ENCODE peak calls at places on chromosomes 13 and 19, in five cellular contexts. W is A549, T is GM12878, M is K562, P is SK-N-SH. R is an unnamed sample.

GRCh38 chr13:28819748-28820098 is 416 bp upstream of the MTUS2 start:
- DNase-seq in W (peak), T (no peak), M (peak), P (peak), R (peak)

GRCh38 chr13:110478405-110479214 is 82.9 kb downstream of the RAB20 start:
- DNase-seq in W (no peak), T (no peak), M (no peak), P (no peak), R (no peak)

GRCh38 chr19:46928951-46929350 is 68.2 kb downstream of the ARHGAP35 start:
- DNase-seq in W (no peak), T (no peak), M (no peak), P (no peak), R (peak)

GRCh38 chr19:7868671-7869452 is 5.3 kb downstream of the PRR36 start:
- DNase-seq in W (peak), T (peak), M (peak), P (peak), R (peak)

GRCh38 chr13:33871207-33872004 is 53.5 kb downstream of the RFC3 start:
- DNase-seq in W (no peak), T (no peak), M (no peak), P (no peak), R (no peak)

GRCh38 chr13:39159393-39159792 is 121.1 kb downstream of the NHLRC3 start:
- DNase-seq in W (no peak), T (no peak), M (no peak), P (no peak), R (no peak)

GRCh38 chr13:113841355-113841653 is 22.6 kb downstream of the GAS6 start:
- DNase-seq in W (no peak), T (no peak), M (no peak), P (no peak), R (no peak)

GRCh38 chr13:33642374-33643065 is 175.4 kb upstream of the RFC3 start:
- DNase-seq in W (peak), T (no peak), M (no peak), P (no peak), R (peak)

GRCh38 chr13:35979378-35979911 is 151.7 kb downstream of the DCLK1 start:
- DNase-seq in W (no peak), T (no peak), M (no peak), P (no peak), R (peak)

GRCh38 chr13:44904982-44905381 is 84.3 kb downstream of the NUFIP1 start:
- DNase-seq in W (peak), T (no peak), M (no peak), P (no peak), R (peak)

GRCh38 chr13:46172531-46172991 is 9.4 kb downstream of the LCP1 start:
- DNase-seq in W (no peak), T (no peak), M (no peak), P (no peak), R (no peak)

GRCh38 chr19:52527134-52527953 is at the start of gene ZNF808:
- DNase-seq in W (peak), T (peak), M (peak), P (peak), R (peak)

GRCh38 chr13:85665286-85665685 is 133.9 kb downstream of the SLITRK6 start:
- DNase-seq in W (peak), T (no peak), M (no peak), P (no peak), R (peak)

GRCh38 chr13:79483302-79483701 is 2.3 kb downstream of the NDFIP2 start:
- DNase-seq in W (no peak), T (no peak), M (no peak), P (no peak), R (peak)

GRCh38 chr19:17966115-17966455 is 822 bp upstream of the KCNN1 start:
- DNase-seq in W (no peak), T (no peak), M (no peak), P (no peak), R (no peak)

GRCh38 chr19:27794444-27795042 is 1418.4 kb downstream of the UQCRFS1 start:
- DNase-seq in W (no peak), T (no peak), M (peak), P (no peak), R (peak)

GRCh38 chr13:38394777-38395504 is 45.3 kb downstream of the UFM1 start:
- DNase-seq in W (no peak), T (no peak), M (no peak), P (no peak), R (no peak)

GRCh38 chr13:79451500-79451962 is 29.4 kb upstream of the NDFIP2 start:
- DNase-seq in W (peak), T (peak), M (peak), P (peak), R (peak)

GRCh38 chr13:94254737-94255136 is 224.7 kb downstream of the DCT start:
- DNase-seq in W (no peak), T (no peak), M (no peak), P (no peak), R (peak)

GRCh38 chr13:93505104-93505952 is 278.7 kb downstream of the GPC6 start:
- DNase-seq in W (no peak), T (no peak), M (no peak), P (no peak), R (peak)

GRCh38 chr13:49023441-49023840 is 47.7 kb downstream of the FNDC3A start:
- DNase-seq in W (peak), T (no peak), M (no peak), P (no peak), R (peak)

DNA sequence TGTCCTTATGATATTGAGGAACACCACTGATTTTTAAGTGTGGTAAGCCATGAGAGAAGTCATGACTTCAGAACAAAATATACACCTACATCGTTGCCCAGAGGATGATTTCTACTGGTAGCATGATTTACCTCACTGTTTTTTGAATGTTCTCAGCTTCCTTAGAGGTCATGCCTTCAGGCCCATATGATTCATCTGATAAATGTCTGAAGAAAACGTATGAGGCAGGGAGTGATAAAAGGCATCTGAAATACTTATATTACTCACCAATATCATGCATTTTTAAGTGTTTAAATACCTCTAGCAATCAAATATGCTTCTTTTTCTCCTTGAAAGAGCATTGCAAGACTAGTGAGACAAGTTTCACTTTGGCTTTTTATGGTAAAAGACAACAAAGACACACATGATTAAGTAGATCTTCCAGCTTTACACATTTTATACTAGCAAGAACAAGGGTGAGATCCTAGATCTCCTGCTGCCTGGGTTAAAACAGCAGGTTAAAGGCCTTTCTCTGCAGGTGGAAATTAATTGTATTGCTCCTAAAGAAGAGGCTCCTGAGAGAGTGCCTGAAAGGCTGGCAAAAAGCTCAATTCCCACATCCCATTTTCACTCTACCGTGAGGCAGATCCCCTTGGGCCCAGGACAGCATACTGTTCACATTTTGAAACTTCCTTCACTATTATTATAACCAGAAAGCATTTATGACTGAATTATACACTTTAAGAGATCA is 432.4 kb downstream of the SLITRK1 start:
- DNase-seq in W (peak), T (no peak), M (no peak), P (no peak), R (peak)
- TF ChIP-seq RCOR1 in W (no peak), T (no peak), M (no peak), P (no peak), R (no peak)

GRCh38 chr13:97347255-97347653 is 86.7 kb upstream of the RAP2A start:
- DNase-seq in W (no peak), T (no peak), M (no peak), P (no peak), R (no peak)
- TF ChIP-seq RCOR1 in W (no peak), T (no peak), M (no peak), P (no peak), R (no peak)

GRCh38 chr19:29687244-29687896 is 22.1 kb downstream of the PLEKHF1 start:
- DNase-seq in W (peak), T (no peak), M (peak), P (no peak), R (peak)
- TF ChIP-seq RCOR1 in W (no peak), T (no peak), M (no peak), P (no peak), R (no peak)

GRCh38 chr19:43460362-43461016 is 4.9 kb downstream of the LYPD3 start:
- DNase-seq in W (no peak), T (no peak), M (no peak), P (no peak), R (no peak)
- TF ChIP-seq RCOR1 in W (no peak), T (no peak), M (no peak), P (no peak), R (no peak)

DNA sequence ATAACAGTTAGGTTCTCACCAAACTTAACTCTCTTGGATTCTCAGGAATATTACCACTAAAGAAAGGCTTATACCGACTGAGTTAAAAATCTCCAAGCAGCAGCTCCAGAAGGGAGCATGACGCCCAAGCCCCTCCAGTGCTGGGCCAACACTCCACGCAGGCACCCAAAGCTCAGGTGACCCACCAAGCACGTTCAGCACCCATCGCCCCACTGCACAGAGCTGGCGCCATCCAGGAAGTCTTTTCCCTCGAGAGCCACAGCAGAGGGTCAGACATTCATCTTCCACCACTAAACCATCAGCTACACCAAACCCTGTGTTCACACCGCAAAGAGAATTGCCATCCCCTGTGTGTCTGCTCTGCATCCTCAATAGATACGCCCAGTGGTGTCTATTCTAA is 65.7 kb downstream of the SOX1 start:
- DNase-seq in W (no peak), T (no peak), M (no peak), P (no peak), R (no peak)
- TF ChIP-seq RCOR1 in W (no peak), T (no peak), M (no peak), P (no peak), R (no peak)

GRCh38 chr19:2615782-2616181 is 86.7 kb downstream of the GNG7 start:
- DNase-seq in W (no peak), T (no peak), M (no peak), P (no peak), R (no peak)

GRCh38 chr19:2617393-2618165 is 84.9 kb downstream of the GNG7 start:
- DNase-seq in W (no peak), T (no peak), M (no peak), P (no peak), R (no peak)

GRCh38 chr19:2618611-2619010 is 83.9 kb downstream of the GNG7 start:
- DNase-seq in W (no peak), T (no peak), M (no peak), P (no peak), R (peak)

GRCh38 chr19:2619076-2619475 is 83.4 kb downstream of the GNG7 start:
- DNase-seq in W (no peak), T (no peak), M (peak), P (no peak), R (no peak)

DNA sequence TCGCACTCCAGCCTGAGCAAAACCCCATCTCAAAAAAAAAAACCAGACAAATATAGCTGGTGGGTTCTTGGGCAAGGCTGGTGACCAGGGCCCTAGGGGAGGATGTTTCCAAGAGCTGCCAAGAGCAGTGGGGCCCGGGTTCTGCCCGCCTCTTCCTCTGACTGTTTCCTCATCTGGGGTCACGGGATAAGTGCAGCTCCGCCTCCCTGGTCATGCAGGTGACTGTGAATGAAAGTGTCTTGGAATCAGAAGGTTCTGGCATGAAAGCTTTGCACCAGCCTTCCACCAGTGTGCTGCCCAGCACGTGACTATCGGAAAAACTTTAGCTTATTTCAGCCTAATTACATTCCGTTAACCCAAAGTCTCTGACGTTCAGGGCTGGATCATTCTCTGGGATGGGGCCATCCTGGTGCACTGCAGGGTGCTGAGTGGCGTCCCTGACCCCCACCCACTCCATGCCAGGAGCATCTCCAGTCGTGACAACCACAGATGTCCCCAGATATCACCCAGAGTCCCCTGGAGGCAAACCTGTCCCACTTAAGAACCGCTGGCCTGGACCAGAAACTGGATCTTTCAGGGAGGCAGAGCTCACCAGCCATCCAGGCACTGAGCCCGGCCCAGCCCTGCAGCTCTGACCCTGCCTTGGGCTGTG is 85.6 kb downstream of the GNG7 start:
- DNase-seq in W (no peak), T (no peak), M (no peak), P (no peak), R (no peak)
- TF ChIP-seq RCOR1 in W (no peak), T (no peak), M (no peak), P (no peak), R (no peak)